ENCODE peak calls at places on chromosome 9, in six cellular contexts. P is cardiac muscle cell, H is GM12865, E is hepatocyte, W is spleen, B is fibroblast of lung. R is an unnamed sample.

GRCh38 chr9:104864675-104865104 is 63.3 kb downstream of the ABCA1 start:
- DNase-seq in E (peak), B (peak), W (no peak), H (no peak), P (no peak), R (peak)

GRCh38 chr9:82354260-82354659 is 365.7 kb downstream of the SPATA31D1 start:
- DNase-seq in H (no peak), E (no peak), P (no peak), B (peak), W (no peak), R (peak)

GRCh38 chr9:5651246-5651645 is 22.3 kb downstream of the RIC1 start:
- DNase-seq in P (no peak), H (no peak), B (no peak), W (no peak), E (no peak), R (no peak)

GRCh38 chr9:78280982-78281668 is 15.8 kb upstream of the PSAT1 start:
- DNase-seq in B (peak), E (peak), P (peak), H (no peak), W (no peak), R (peak)

GRCh38 chr9:131999692-132000551 is 79.7 kb downstream of the MED27 start:
- DNase-seq in E (no peak), B (peak), H (no peak), P (no peak), W (no peak), R (peak)

GRCh38 chr9:89603629-89604462 is 966 bp upstream of the GADD45G start:
- DNase-seq in H (no peak), W (peak), P (peak), B (peak), E (peak), R (peak)

GRCh38 chr9:69546265-69546664 is 125.9 kb downstream of the APBA1 start:
- DNase-seq in H (no peak), E (peak), P (peak), W (no peak), B (peak), R (no peak)

GRCh38 chr9:116238225-116238624 is 84.6 kb downstream of the PAPPA start:
- DNase-seq in P (no peak), E (no peak), W (no peak), H (no peak), B (peak), R (peak)

GRCh38 chr9:124008307-124008854 is 3.2 kb upstream of the LHX2 start:
- DNase-seq in W (no peak), E (no peak), H (no peak), B (no peak), P (no peak), R (no peak)

GRCh38 chr9:89850633-89851325 is 246.0 kb downstream of the GADD45G start:
- DNase-seq in B (peak), P (no peak), W (peak), H (no peak), E (peak), R (no peak)

GRCh38 chr9:110179734-110180133 is 28.2 kb downstream of the C9orf152 start:
- DNase-seq in H (no peak), P (no peak), E (no peak), B (peak), W (no peak), R (peak)

GRCh38 chr9:35432076-35432475 is 57.8 kb upstream of the RUSC2 start:
- DNase-seq in B (no peak), H (no peak), W (no peak), E (no peak), P (no peak), R (no peak)

GRCh38 chr9:134637696-134638502 is 3.7 kb upstream of the COL5A1 start:
- DNase-seq in H (no peak), B (no peak), E (no peak), P (no peak), W (no peak), R (no peak)

GRCh38 chr9:3181049-3181953 is 337.4 kb upstream of the PUM3 start:
- DNase-seq in B (no peak), E (peak), W (no peak), H (peak), P (peak), R (peak)

GRCh38 chr9:132141364-132141947 is 20.4 kb upstream of the NTNG2 start:
- DNase-seq in P (no peak), B (peak), H (no peak), E (no peak), W (peak), R (peak)

GRCh38 chr9:132030626-132031325 is 48.9 kb downstream of the MED27 start:
- DNase-seq in H (no peak), P (no peak), E (no peak), W (no peak), B (no peak), R (no peak)

GRCh38 chr9:8907863-8908262 is 1108.3 kb upstream of the DMAC1 start:
- DNase-seq in P (no peak), E (no peak), B (peak), H (no peak), W (no peak), R (no peak)

GRCh38 chr9:107628444-107628843 is 138.9 kb upstream of the KLF4 start:
- DNase-seq in W (no peak), P (no peak), E (no peak), B (no peak), H (no peak), R (no peak)

GRCh38 chr9:69818946-69819345 is 1.7 kb upstream of the CFAP95 start:
- DNase-seq in W (no peak), B (peak), P (no peak), H (no peak), E (no peak), R (no peak)

GRCh38 chr9:97363661-97364299 is 48.1 kb upstream of the TDRD7 start:
- DNase-seq in W (no peak), H (peak), E (no peak), B (no peak), P (no peak), R (no peak)

GRCh38 chr9:137028281-137029057 is 432 bp upstream of the ABCA2 start:
- DNase-seq in B (no peak), W (peak), P (peak), H (peak), E (peak), R (peak)

DNA sequence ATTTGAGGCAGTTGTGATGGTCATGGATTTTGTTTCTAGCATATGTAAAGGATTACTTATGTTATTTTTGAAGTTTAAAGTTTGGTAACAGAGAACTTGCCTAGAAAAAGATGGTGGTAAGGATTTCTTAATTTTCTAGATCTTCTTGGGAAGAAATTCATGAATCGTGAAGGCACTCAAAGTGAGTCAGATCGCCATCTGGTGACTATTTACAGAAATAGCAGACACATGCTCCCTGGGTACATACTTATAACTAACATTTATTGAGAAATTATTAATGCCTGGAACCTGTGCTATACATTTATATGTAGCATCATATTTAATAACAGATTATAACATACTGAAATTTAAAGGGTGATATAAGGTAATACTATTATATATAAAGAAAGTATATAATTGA is 299.7 kb downstream of the IZUMO3 start:
- DNase-seq in W (no peak), B (peak), H (peak), E (peak), P (peak), R (peak)
- TF ChIP-seq CTCF in W (no peak), B (no peak), H (no peak), E (peak), P (peak), R (peak)

DNA sequence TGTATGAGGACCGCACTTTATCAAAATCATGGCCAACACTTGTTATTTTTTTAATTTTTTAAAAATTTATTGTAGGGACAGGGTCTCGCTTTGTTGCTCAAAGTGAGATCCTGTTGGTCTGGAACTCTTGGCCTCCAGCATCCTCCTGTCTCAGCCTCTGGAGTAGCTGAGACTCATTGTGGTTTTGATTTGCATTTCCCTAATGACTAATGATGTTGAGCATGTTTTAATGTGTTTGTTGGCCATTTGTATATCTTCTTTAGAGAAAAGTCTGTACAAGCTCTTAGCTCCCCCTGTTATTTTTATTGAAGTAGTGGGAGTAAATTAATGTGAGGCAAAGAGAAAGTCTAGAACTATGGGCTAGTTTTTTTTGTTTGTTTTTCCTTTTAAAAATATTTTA is 1.6 kb upstream of the RPS6 start:
- DNase-seq in P (no peak), B (no peak), E (no peak), W (no peak), H (no peak), R (no peak)
- H3K4me3 ChIP-seq in P (no peak), B (no peak), E (no peak), W (no peak), H (no peak), R (no peak)

DNA sequence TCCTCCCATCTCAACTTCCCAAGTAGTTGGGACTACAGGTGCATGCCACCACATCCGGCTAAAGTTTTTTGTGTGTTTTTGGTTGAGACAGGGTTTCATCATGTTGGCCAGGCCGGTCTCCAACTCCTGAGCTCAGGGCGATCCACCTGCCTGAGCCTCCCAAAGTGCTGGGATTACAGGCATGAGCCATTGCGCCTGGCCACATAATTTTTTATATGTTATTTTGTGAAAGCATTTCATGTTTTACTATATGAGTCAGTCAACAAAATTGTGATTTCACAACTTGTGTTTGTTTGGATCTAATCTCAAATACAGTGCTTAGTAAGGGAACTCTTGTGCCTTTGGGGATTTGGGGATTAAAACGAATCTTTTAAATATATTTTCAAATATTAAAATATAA is 20.0 kb upstream of the FAM120AOS start:
- DNase-seq in W (no peak), B (peak), H (no peak), E (no peak), P (no peak), R (peak)
- TF ChIP-seq CTCF in W (no peak), B (no peak), H (no peak), E (no peak), P (no peak), R (no peak)

DNA sequence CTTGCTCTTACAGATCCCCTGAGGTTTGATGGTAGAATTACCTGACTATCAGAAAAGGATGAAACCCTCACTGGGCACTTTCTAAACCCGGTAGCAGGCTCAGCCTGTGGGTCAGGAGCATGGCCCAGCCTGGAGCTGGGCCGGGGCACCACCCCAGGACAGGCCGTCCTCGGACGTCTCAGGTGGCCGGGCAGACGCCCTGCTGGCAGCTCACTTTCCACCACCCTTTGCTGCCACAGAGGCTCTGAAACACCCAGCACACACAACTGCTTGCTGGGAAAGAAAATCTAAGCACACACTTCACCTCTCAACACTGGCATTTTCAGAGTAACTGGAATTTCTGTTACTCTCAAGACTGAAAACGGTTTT is 4.4 kb downstream of the UBAC1 start:
- DNase-seq in W (no peak), P (no peak), E (no peak), B (no peak), H (no peak), R (no peak)
- H3K4me3 ChIP-seq in W (no peak), P (no peak), E (no peak), B (no peak), H (no peak), R (no peak)

GRCh38 chr9:133592731-133593409 is 16.3 kb downstream of the FAM163B start:
- DNase-seq in B (peak), P (no peak), H (peak), E (no peak), W (no peak), R (peak)
- TF ChIP-seq CTCF in B (peak), P (peak), H (peak), E (peak), W (no peak), R (peak)

DNA sequence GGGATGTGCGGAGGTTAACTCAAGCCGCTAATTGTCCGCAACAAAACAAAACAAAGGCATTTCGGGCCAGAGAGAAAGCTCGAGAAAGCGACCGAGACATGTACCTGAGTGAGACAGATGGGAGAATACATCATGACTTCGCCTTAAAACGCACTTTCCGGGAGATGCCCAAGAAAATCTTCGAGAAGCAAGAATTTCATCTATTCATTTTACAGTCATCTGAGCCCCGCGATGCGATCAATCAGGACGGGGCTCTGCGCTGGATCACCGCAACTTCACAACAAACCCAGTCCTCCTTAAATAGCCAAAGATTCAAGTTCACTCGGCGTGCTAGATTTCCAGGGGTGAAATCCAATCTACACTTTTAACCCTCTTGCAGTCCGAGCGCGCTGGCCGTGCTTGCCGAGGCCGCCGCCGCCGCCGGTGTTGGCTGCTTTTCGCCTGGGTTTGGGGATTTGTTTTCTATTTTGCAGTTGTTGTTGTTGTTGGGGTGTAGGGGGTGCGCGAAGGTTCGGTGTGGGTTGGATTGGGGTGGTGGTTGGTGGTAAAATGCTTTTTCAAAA is 482 bp downstream of the NFIB start:
- DNase-seq in E (peak), B (peak), H (no peak), P (peak), W (no peak), R (peak)
- H3K4me3 ChIP-seq in E (peak), B (peak), H (no peak), P (peak), W (peak), R (peak)

DNA sequence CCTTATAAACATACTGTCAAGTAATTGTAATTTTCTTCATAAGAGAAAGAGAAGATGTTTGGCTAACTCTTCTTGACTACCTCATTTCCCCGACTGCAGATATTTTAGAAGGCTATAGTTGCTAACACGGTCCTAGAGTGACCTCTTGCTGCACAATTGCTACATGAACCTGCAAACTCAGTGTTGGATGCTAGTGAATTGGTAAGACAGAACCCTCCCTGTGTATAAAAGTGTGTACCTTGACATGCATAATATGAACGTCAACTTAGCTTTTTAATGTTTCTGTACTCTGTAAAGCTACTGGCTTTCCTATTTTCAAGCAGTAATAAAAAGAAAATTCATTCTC is 46.7 kb upstream of the CER1 start:
- DNase-seq in W (no peak), H (peak), P (peak), E (peak), B (peak), R (peak)
- TF ChIP-seq CTCF in W (no peak), H (peak), P (peak), E (peak), B (peak), R (peak)

GRCh38 chr9:92405770-92406169 is 1.4 kb upstream of the OGN start:
- DNase-seq in B (no peak), W (no peak), H (no peak), E (peak), P (no peak), R (no peak)
- H3K4me3 ChIP-seq in B (no peak), W (no peak), H (no peak), E (no peak), P (no peak), R (no peak)

R was measured in choroid plexus epithelial cell.